ENCODE peak calls at places on chromosomes 3 and 15, in four cellular contexts. One of them, this sample, is unnamed.

GRCh38 chr3:191334359-191334893 is 4.1 kb upstream of the UTS2B start:
- DNase-seq in HepG2: no peak
- DNase-seq in K562: peak
- DNase-seq in H1: no peak
- DNase-seq in this sample: no peak

GRCh38 chr3:102129774-102130608 is 280.7 kb downstream of the NFKBIZ start:
- DNase-seq in HepG2: no peak
- DNase-seq in K562: no peak
- DNase-seq in H1: no peak
- DNase-seq in this sample: peak

GRCh38 chr3:140360332-140360731 is 317.5 kb upstream of the TRIM42 start:
- DNase-seq in HepG2: no peak
- DNase-seq in K562: no peak
- DNase-seq in H1: no peak
- DNase-seq in this sample: no peak

GRCh38 chr3:115977866-115978265 is 354.6 kb downstream of the GAP43 start:
- DNase-seq in HepG2: no peak
- DNase-seq in K562: no peak
- DNase-seq in H1: no peak
- DNase-seq in this sample: no peak

GRCh38 chr15:29270169-29270955 is 740 bp upstream of the NSMCE3 start:
- DNase-seq in HepG2: no peak
- DNase-seq in K562: peak
- DNase-seq in H1: no peak
- DNase-seq in this sample: no peak

GRCh38 chr15:97661796-97662195 is 298.7 kb upstream of the ARRDC4 start:
- DNase-seq in HepG2: no peak
- DNase-seq in K562: no peak
- DNase-seq in H1: no peak
- DNase-seq in this sample: no peak

GRCh38 chr3:126747768-126748167 is 43.7 kb downstream of the CHCHD6 start:
- DNase-seq in HepG2: no peak
- DNase-seq in K562: no peak
- DNase-seq in H1: no peak
- DNase-seq in this sample: no peak

GRCh38 chr3:195081242-195081963 is 189.6 kb downstream of the XXYLT1 start:
- DNase-seq in HepG2: no peak
- DNase-seq in K562: no peak
- DNase-seq in H1: no peak
- DNase-seq in this sample: peak

GRCh38 chr3:13954266-13954665 is 74.4 kb upstream of the WNT7A start:
- DNase-seq in HepG2: no peak
- DNase-seq in K562: no peak
- DNase-seq in H1: no peak
- DNase-seq in this sample: no peak

GRCh38 chr15:29046946-29047345 is 161.2 kb downstream of the APBA2 start:
- DNase-seq in HepG2: no peak
- DNase-seq in K562: no peak
- DNase-seq in H1: no peak
- DNase-seq in this sample: no peak

GRCh38 chr15:70299931-70300858 is 202.5 kb upstream of the TLE3 start:
- DNase-seq in HepG2: no peak
- DNase-seq in K562: no peak
- DNase-seq in H1: no peak
- DNase-seq in this sample: no peak
- TF ChIP-seq JUN in HepG2: no peak
- TF ChIP-seq JUN in K562: no peak
- TF ChIP-seq JUN in H1: no peak
- TF ChIP-seq JUN in this sample: no peak

GRCh38 chr15:63288342-63288741 is 10.9 kb downstream of the APH1B start:
- DNase-seq in HepG2: no peak
- DNase-seq in K562: no peak
- DNase-seq in H1: no peak
- DNase-seq in this sample: peak

GRCh38 chr15:63284379-63284778 is 7.0 kb downstream of the APH1B start:
- DNase-seq in HepG2: no peak
- DNase-seq in K562: no peak
- DNase-seq in H1: no peak
- DNase-seq in this sample: no peak

GRCh38 chr15:63283126-63283525 is 5.7 kb downstream of the APH1B start:
- DNase-seq in HepG2: no peak
- DNase-seq in K562: no peak
- DNase-seq in H1: no peak
- DNase-seq in this sample: no peak

GRCh38 chr15:63288778-63289378 is 11.5 kb downstream of the APH1B start:
- DNase-seq in HepG2: peak
- DNase-seq in K562: peak
- DNase-seq in H1: no peak
- DNase-seq in this sample: peak

GRCh38 chr15:63287109-63287508 is 9.7 kb downstream of the APH1B start:
- DNase-seq in HepG2: no peak
- DNase-seq in K562: no peak
- DNase-seq in H1: no peak
- DNase-seq in this sample: peak
- H3K9ac ChIP-seq in HepG2: no peak
- H3K9ac ChIP-seq in K562: no peak
- H3K9ac ChIP-seq in H1: no peak
- H3K9ac ChIP-seq in this sample: peak

GRCh38 chr3:197686899-197687298 is 49.8 kb downstream of the RUBCN start:
- DNase-seq in HepG2: no peak
- DNase-seq in K562: no peak
- DNase-seq in H1: no peak
- DNase-seq in this sample: no peak

GRCh38 chr3:197687570-197687969 is 49.1 kb downstream of the RUBCN start:
- DNase-seq in HepG2: no peak
- DNase-seq in K562: no peak
- DNase-seq in H1: no peak
- DNase-seq in this sample: no peak

GRCh38 chr3:197683191-197683590 is 53.5 kb downstream of the RUBCN start:
- DNase-seq in HepG2: no peak
- DNase-seq in K562: no peak
- DNase-seq in H1: no peak
- DNase-seq in this sample: no peak

GRCh38 chr3:197680955-197681521 is 55.7 kb downstream of the RUBCN start:
- DNase-seq in HepG2: no peak
- DNase-seq in K562: no peak
- DNase-seq in H1: no peak
- DNase-seq in this sample: no peak

GRCh38 chr3:197682713-197683112 is 54.0 kb downstream of the RUBCN start:
- DNase-seq in HepG2: no peak
- DNase-seq in K562: no peak
- DNase-seq in H1: no peak
- DNase-seq in this sample: no peak
- TF ChIP-seq JUN in HepG2: no peak
- TF ChIP-seq JUN in K562: no peak
- TF ChIP-seq JUN in H1: no peak
- TF ChIP-seq JUN in this sample: no peak

DNA sequence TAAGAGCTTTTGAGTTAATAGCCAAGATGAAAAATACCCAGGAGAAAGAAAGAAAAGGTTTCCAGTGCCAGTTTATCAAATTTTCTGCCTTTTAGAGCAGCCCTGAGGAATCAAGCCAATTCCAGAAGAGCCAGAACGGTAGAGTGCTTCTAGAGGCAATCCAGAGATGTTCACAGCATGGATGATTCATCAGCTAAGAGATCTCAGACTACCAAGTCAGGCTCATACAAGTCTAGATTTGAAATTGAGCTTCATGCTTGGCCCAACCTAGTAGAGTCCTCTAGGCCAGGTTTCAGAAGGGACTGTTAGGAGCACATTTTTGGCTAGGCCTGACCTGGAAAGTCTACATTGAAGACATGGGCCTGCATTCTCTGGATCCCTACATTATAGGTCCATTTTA is 15.5 kb downstream of the WDR48 start:
- DNase-seq in HepG2: no peak
- DNase-seq in K562: no peak
- DNase-seq in H1: no peak
- DNase-seq in this sample: no peak
- H3K9ac ChIP-seq in HepG2: no peak
- H3K9ac ChIP-seq in K562: no peak
- H3K9ac ChIP-seq in H1: no peak
- H3K9ac ChIP-seq in this sample: no peak

GRCh38 chr15:80034633-80035032 is 24.8 kb upstream of the ZFAND6 start:
- DNase-seq in HepG2: no peak
- DNase-seq in K562: no peak
- DNase-seq in H1: no peak
- DNase-seq in this sample: no peak
- TF ChIP-seq JUN in HepG2: no peak
- TF ChIP-seq JUN in K562: no peak
- TF ChIP-seq JUN in H1: no peak
- TF ChIP-seq JUN in this sample: no peak

DNA sequence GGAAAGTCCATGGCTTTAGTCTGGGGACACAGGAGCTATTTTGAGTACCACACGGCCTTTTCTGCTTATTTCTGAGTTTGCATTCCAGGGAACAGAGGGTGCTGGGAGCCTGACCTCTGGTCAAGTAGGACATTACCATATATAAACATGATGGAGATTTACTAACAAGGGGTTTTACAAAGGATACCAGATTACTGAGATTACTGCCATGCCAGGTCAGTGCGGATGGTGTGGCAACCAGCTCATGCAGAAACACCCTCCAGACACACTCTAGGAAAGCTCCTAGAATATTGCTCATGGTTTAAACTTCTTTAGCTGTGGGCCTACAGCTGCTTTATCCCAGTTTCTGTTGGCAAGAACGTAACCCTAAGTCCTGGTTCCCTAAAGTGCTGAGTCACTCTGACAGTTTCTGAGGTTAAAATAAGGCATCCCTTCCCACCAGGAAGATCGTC is 54.3 kb upstream of the AGTR1 start:
- DNase-seq in HepG2: no peak
- DNase-seq in K562: no peak
- DNase-seq in H1: no peak
- DNase-seq in this sample: no peak
- H3K9ac ChIP-seq in HepG2: no peak
- H3K9ac ChIP-seq in K562: no peak
- H3K9ac ChIP-seq in H1: no peak
- H3K9ac ChIP-seq in this sample: no peak

GRCh38 chr3:57385498-57385897 is 93.0 kb upstream of the ASB14 start:
- DNase-seq in HepG2: peak
- DNase-seq in K562: no peak
- DNase-seq in H1: no peak
- DNase-seq in this sample: no peak

GRCh38 chr3:57382933-57383332 is 90.4 kb upstream of the ASB14 start:
- DNase-seq in HepG2: no peak
- DNase-seq in K562: no peak
- DNase-seq in H1: no peak
- DNase-seq in this sample: no peak

GRCh38 chr3:57386307-57386706 is 93.8 kb upstream of the ASB14 start:
- DNase-seq in HepG2: no peak
- DNase-seq in K562: no peak
- DNase-seq in H1: no peak
- DNase-seq in this sample: no peak

GRCh38 chr3:57383838-57384237 is 91.4 kb upstream of the ASB14 start:
- DNase-seq in HepG2: peak
- DNase-seq in K562: no peak
- DNase-seq in H1: no peak
- DNase-seq in this sample: no peak

DNA sequence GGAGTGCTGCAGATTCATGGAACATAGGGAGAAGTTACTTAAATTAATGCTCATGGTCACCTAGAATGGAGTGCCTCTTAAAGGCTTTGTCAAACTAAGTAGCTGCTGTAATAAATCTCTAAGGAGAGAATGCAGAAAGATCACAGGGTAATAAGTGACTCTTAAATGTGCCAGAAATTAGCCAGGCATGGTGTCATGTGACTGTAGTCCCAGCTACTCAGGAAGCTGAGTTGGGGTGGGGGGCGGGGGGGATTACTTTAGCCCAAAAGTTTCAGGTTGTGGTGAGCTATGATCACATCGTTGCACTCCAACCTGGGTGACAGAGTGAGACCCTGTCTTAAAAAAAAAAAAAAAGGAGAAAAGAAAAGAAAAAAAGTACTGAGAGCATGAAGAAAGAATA is 90.9 kb upstream of the ASB14 start:
- DNase-seq in HepG2: no peak
- DNase-seq in K562: no peak
- DNase-seq in H1: no peak
- DNase-seq in this sample: no peak
- TF ChIP-seq JUN in HepG2: no peak
- TF ChIP-seq JUN in K562: no peak
- TF ChIP-seq JUN in H1: no peak
- TF ChIP-seq JUN in this sample: no peak

GRCh38 chr15:58440181-58440910 is 8.6 kb downstream of the LIPC start:
- DNase-seq in HepG2: peak
- DNase-seq in K562: no peak
- DNase-seq in H1: no peak
- DNase-seq in this sample: peak
- H3K9ac ChIP-seq in HepG2: no peak
- H3K9ac ChIP-seq in K562: no peak
- H3K9ac ChIP-seq in H1: no peak
- H3K9ac ChIP-seq in this sample: peak

DNA sequence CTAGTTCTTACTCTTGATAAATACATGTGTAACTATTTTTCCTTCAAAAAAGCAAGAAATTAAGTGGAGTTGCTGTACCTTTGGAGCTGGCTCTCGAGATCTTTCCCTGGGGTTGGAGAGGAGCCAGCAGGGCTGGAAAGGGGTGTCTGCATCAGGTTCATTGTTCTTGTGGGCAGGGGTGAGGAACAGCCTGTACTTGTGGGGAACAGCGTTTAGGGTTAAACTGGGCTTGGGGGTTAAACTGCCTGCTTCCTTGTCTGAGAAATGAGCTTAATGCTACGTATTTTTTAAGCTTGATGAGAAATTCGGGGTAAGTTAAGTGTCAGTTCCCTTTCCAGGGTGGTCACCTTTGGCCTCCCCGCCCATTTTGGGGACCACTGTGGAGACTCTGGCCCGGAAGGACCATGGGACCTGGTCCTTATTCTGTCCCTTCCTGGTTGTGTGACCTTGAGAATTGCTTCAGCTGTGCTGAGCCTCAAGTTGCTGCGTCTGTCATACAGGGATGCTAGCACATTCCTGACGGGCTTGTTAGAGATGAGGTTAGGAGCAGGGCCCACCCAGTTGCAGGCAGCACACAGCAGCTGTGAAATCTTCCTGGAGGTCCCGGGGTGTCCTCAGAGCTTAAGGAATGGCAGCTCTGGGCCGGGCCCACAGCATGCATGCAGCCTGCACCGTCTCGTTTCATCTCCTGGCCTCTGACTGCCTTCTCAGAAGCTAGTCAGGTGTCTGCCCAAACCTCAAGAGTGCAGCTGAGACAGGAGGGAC is 11.6 kb downstream of the H1-8 start:
- DNase-seq in HepG2: no peak
- DNase-seq in K562: no peak
- DNase-seq in H1: no peak
- DNase-seq in this sample: peak
- TF ChIP-seq JUN in HepG2: no peak
- TF ChIP-seq JUN in K562: no peak
- TF ChIP-seq JUN in H1: no peak
- TF ChIP-seq JUN in this sample: no peak

This sample was measured in endothelial cell of umbilical vein.